ENCODE peak calls at places on chromosomes 16 and 17, in four cellular contexts. R is heart left ventricle, X is upper lobe of left lung, C is right lobe of liver. Q is an unnamed sample.

GRCh38 chr16:70753694-70754325 is 47.1 kb downstream of the VAC14 start:
- ATAC-seq in R (no peak), X (no peak), C (no peak), Q (no peak)

GRCh38 chr16:11359370-11359769 is 14.1 kb downstream of the RMI2 start:
- ATAC-seq in C (no peak), R (no peak), X (no peak), Q (no peak)

GRCh38 chr16:88465387-88465983 is 12.4 kb downstream of the ZFPM1 start:
- ATAC-seq in X (no peak), R (no peak), C (no peak), Q (no peak)

GRCh38 chr17:40535924-40536717 is 29.2 kb downstream of the CCR7 start:
- ATAC-seq in X (peak; percentile 2), R (peak; percentile 75), C (peak; percentile 1), Q (peak; percentile 58)

GRCh38 chr17:47687748-47688147 is 6.2 kb upstream of the TBKBP1 start:
- ATAC-seq in C (peak; percentile 60), R (peak; percentile 47), X (no peak), Q (no peak)

GRCh38 chr17:46108550-46109110 is 84.6 kb downstream of the KANSL1 start:
- ATAC-seq in X (no peak), C (peak; percentile 64), R (no peak), Q (no peak)

GRCh38 chr17:72136692-72137550 is 16.1 kb downstream of the SOX9 start:
- ATAC-seq in C (peak; percentile 72), X (no peak), R (peak; percentile 48), Q (no peak)

GRCh38 chr16:5668553-5668952 is 571.0 kb upstream of the EEF2KMT start:
- ATAC-seq in C (no peak), X (no peak), R (no peak), Q (no peak)

GRCh38 chr17:50111687-50112655 is 16.8 kb downstream of the PDK2 start:
- ATAC-seq in C (peak; percentile 75), R (peak; percentile 85), X (peak; percentile 10), Q (peak; percentile 45)

GRCh38 chr16:21953541-21953902 is 361 bp downstream of the UQCRC2 start:
- ATAC-seq in R (peak; percentile 38), X (peak; percentile 54), C (peak; percentile 28), Q (peak; percentile 19)

GRCh38 chr16:11506816-11507305 is 79.9 kb downstream of the LITAF start:
- ATAC-seq in R (peak; percentile 26), C (no peak), X (peak; percentile 53), Q (no peak)

GRCh38 chr16:8958344-8958808 is 5.3 kb downstream of the USP7 start:
- ATAC-seq in X (peak; percentile 63), C (peak; percentile 20), R (peak; percentile 52), Q (peak; percentile 15)

GRCh38 chr17:33580215-33580614 is 287.1 kb upstream of the ASIC2 start:
- ATAC-seq in C (no peak), R (no peak), X (no peak), Q (no peak)

GRCh38 chr17:67546578-67547527 is 169.8 kb downstream of the PITPNC1 start:
- ATAC-seq in C (peak; percentile 73), X (peak; percentile 75), R (peak; percentile 82), Q (peak; percentile 66)

GRCh38 chr16:16150117-16150877 is 73.0 kb downstream of the ABCC6 start:
- ATAC-seq in R (peak; percentile 93), C (peak; percentile 56), X (peak; percentile 67), Q (peak; percentile 89)

GRCh38 chr16:23317266-23317661 is 15.2 kb downstream of the SCNN1B start:
- ATAC-seq in R (no peak), C (no peak), X (peak; percentile 58), Q (no peak)

GRCh38 chr17:83101805-83102480 is 22.5 kb downstream of the METRNL start:
- ATAC-seq in C (peak; percentile 3), R (peak; percentile 2), X (peak; percentile 20), Q (peak; percentile 14)

GRCh38 chr17:63966646-63967265 is 6.0 kb downstream of the SCN4A start:
- ATAC-seq in R (no peak), C (no peak), X (no peak), Q (no peak)

GRCh38 chr17:81941484-81942166 is 4.5 kb upstream of the PYCR1 start:
- ATAC-seq in X (no peak), C (no peak), R (peak; percentile 89), Q (no peak)

GRCh38 chr17:40618754-40619625 is 28.6 kb downstream of the SMARCE1 start:
- ATAC-seq in C (peak; percentile 55), X (no peak), R (no peak), Q (no peak)

GRCh38 chr17:10370209-10370608 is 2.6 kb downstream of the MYH13 start:
- ATAC-seq in C (no peak), X (no peak), R (no peak), Q (no peak)

GRCh38 chr16:30766922-30767284 is 4.8 kb downstream of the RNF40 start:
- ATAC-seq in R (peak; percentile 68), C (no peak), X (no peak), Q (no peak)

GRCh38 chr16:49700222-49700927 is 155.5 kb downstream of the ZNF423 start:
- ATAC-seq in X (peak; percentile 68), R (peak; percentile 3), C (no peak), Q (peak; percentile 49)

GRCh38 chr17:75604034-75604695 is 16.6 kb downstream of the MYO15B start:
- ATAC-seq in R (no peak), X (peak; percentile 28), C (no peak), Q (peak; percentile 33)

GRCh38 chr16:4494746-4495490 is 18.7 kb downstream of the HMOX2 start:
- ATAC-seq in X (peak; percentile 58), R (no peak), C (no peak), Q (no peak)

GRCh38 chr16:68492501-68493411 is 44.4 kb upstream of the SMPD3 start:
- ATAC-seq in C (peak; percentile 44), R (no peak), X (no peak), Q (no peak)

GRCh38 chr17:50764860-50765259 is 2.5 kb downstream of the ANKRD40CL start:
- ATAC-seq in X (no peak), R (no peak), C (no peak), Q (no peak)

GRCh38 chr17:73462830-73463229 is 151.0 kb upstream of the CDC42EP4 start:
- ATAC-seq in R (no peak), C (no peak), X (no peak), Q (no peak)

GRCh38 chr17:8138672-8139371 is 13.4 kb downstream of the PER1 start:
- ATAC-seq in C (peak; percentile 89), R (peak; percentile 91), X (peak; percentile 91), Q (peak; percentile 93)

GRCh38 chr16:75341934-75342811 is 90.7 kb upstream of the BCAR1 start:
- ATAC-seq in X (peak; percentile 39), R (peak; percentile 69), C (peak; percentile 93), Q (peak; percentile 69)

GRCh38 chr17:49069585-49070273 is 62.8 kb upstream of the B4GALNT2 start:
- ATAC-seq in R (no peak), C (no peak), X (no peak), Q (no peak)

GRCh38 chr16:17273142-17273561 is 197.6 kb downstream of the XYLT1 start:
- ATAC-seq in X (peak; percentile 85), C (peak; percentile 22), R (peak; percentile 45), Q (peak; percentile 49)

DNA sequence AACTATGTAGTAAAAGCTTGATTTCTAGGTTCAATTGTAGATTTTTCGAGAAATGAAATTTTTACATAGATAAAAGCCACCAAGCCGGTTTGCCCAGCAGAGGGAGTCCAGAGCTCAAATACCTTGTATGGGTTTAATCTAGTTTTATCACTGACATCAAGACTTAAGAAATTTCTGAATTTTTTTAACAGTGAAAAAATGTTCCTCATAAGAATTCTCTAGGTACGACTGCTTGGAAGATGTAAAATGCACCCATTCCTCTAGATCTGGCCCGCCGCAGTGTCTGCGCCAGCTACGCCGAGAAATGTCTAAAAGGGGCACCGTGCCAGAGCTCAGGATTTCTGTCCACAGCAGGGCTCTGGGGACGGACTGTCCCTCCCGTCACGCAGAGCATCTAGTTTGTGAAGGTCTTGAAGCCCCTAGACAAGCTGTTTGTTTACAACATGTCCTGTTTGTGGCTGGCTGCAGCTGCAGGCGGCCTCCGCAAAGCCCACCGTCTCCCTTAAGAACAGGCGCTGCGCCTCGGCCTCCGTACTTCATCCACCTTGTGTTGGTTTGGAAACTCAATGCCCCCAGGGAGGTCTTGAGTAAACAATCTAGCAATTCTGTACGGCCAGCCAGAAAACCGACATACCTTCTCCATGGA is 24.8 kb downstream of the MAP1LC3B start:
- ATAC-seq in X (no peak), C (peak; percentile 23), R (no peak), Q (peak; percentile 23)
- TF ChIP-seq CTCF in X (peak; percentile 67), C (peak; percentile 53), R (peak; percentile 68), Q (no peak)

GRCh38 chr17:44775136-44775837 is 16.5 kb downstream of the ADAM11 start:
- ATAC-seq in C (peak; percentile 94), R (peak; percentile 94), X (peak; percentile 95), Q (peak; percentile 96)

GRCh38 chr17:44774271-44775135 is 15.7 kb downstream of the ADAM11 start:
- ATAC-seq in X (peak; percentile 88), C (peak; percentile 75), R (peak; percentile 66), Q (peak; percentile 44)

GRCh38 chr17:44776628-44777393 is 18.0 kb downstream of the ADAM11 start:
- ATAC-seq in C (no peak), R (no peak), X (no peak), Q (no peak)

GRCh38 chr17:44777394-44778348 is 18.9 kb downstream of the ADAM11 start:
- ATAC-seq in C (no peak), R (no peak), X (no peak), Q (no peak)

GRCh38 chr17:44775838-44776621 is 17.2 kb downstream of the ADAM11 start:
- ATAC-seq in X (peak; percentile 7), C (peak; percentile 17), R (peak; percentile 2), Q (peak; percentile 38)
- TF ChIP-seq POLR2A in X (no peak), C (no peak), R (no peak), Q (no peak)

GRCh38 chr16:86575754-86576557 is 2.4 kb upstream of the FOXL1 start:
- ATAC-seq in X (peak; percentile 76), C (peak; percentile 78), R (peak; percentile 86), Q (peak; percentile 50)
- TF ChIP-seq CTCF in X (no peak), C (peak; percentile 27), R (peak; percentile 67), Q (no peak)

GRCh38 chr17:4837471-4838305 is 4.5 kb downstream of the MINK1 start:
- ATAC-seq in R (peak; percentile 73), C (no peak), X (no peak), Q (no peak)

GRCh38 chr17:4833941-4834501 is 881 bp downstream of the MINK1 start:
- ATAC-seq in R (peak; percentile 16), X (peak; percentile 20), C (peak; percentile 32), Q (no peak)

GRCh38 chr17:4834621-4835020 is 1.5 kb downstream of the MINK1 start:
- ATAC-seq in C (no peak), X (no peak), R (no peak), Q (no peak)

GRCh38 chr17:4836221-4836620 is 3.1 kb downstream of the MINK1 start:
- ATAC-seq in C (no peak), X (no peak), R (no peak), Q (no peak)

DNA sequence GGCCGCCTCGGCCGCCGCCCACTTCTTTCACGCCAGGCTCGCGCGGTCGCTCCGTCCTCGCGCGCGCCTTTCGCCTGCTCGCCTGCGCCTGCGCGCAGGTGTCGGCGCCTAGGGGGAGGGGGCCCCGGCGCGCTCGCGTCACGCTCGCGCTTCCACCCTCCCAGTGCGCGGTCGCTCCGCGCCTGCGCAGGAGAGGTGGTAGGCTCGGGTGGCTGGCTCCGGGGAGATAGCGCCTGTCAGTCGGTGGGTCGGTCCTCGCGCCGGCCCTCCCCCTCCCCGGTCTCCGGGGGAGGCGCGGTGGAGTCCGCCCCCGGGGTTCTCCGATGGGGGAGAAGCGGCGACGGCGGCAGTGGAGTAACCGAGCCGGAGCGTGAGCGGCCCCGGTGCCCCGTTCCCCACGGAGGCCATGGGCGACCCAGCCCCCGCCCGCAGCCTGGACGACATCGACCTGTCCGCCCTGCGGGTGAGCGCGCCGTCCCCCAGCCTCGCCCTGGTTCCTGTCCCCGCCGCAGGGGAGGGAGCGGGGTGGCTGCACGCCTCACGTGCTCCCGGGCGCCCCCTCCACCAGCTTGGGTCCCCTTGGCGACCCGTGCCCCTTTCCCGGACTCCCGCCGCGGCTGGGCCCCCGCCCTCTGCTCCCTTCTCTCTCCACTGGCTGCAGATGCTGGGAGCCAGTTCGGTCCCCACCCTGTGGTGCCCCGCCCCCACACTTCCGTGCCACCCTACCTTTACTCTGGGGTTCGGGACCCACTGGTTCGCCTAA is at the start of gene MINK1:
- ATAC-seq in X (peak; percentile 99), C (peak; percentile 90), R (peak; percentile 95), Q (peak; percentile 99)
- TF ChIP-seq POLR2A in X (peak; percentile 81), C (peak; percentile 91), R (peak; percentile 94), Q (peak; percentile 76)